ENCODE peak calls at places on chromosomes 7 and 10, in four cellular contexts. One of them, this sample, is unnamed.
A peak's percentile ranks its signal among the peaks of the same experiment; 100 is the strongest.

GRCh38 chr10:11164806-11165590 is 147.3 kb downstream of the CELF2 start:
- DNase-seq in GM12878: no peak
- DNase-seq in K562: peak; percentile 53
- DNase-seq in HepG2: no peak
- DNase-seq in this sample: peak; percentile 28

GRCh38 chr10:103696094-103696410 is 159.3 kb downstream of the SH3PXD2A start:
- DNase-seq in GM12878: no peak
- DNase-seq in K562: no peak
- DNase-seq in HepG2: no peak
- DNase-seq in this sample: no peak

GRCh38 chr7:83739527-83739926 is 90.6 kb upstream of the SEMA3E start:
- DNase-seq in HepG2: no peak
- DNase-seq in GM12878: no peak
- DNase-seq in K562: no peak
- DNase-seq in this sample: no peak

GRCh38 chr10:6558759-6559429 is 21.2 kb downstream of the PRKCQ start:
- DNase-seq in GM12878: no peak
- DNase-seq in K562: no peak
- DNase-seq in HepG2: no peak
- DNase-seq in this sample: no peak

GRCh38 chr10:13152286-13152685 is 9.1 kb upstream of the MCM10 start:
- DNase-seq in GM12878: no peak
- DNase-seq in K562: no peak
- DNase-seq in HepG2: no peak
- DNase-seq in this sample: no peak

GRCh38 chr10:91208645-91209044 is 11.8 kb upstream of the PCGF5 start:
- DNase-seq in HepG2: no peak
- DNase-seq in K562: no peak
- DNase-seq in GM12878: no peak
- DNase-seq in this sample: no peak

GRCh38 chr7:79820387-79820786 is 314.2 kb upstream of the GNAI1 start:
- DNase-seq in K562: no peak
- DNase-seq in HepG2: no peak
- DNase-seq in GM12878: no peak
- DNase-seq in this sample: no peak

GRCh38 chr7:22452142-22452763 is 47.7 kb downstream of the STEAP1B start:
- DNase-seq in K562: peak; percentile 71
- DNase-seq in HepG2: peak; percentile 47
- DNase-seq in GM12878: no peak
- DNase-seq in this sample: peak; percentile 86

GRCh38 chr10:110862961-110863360 is 8.8 kb upstream of the PDCD4 start:
- DNase-seq in K562: no peak
- DNase-seq in GM12878: no peak
- DNase-seq in HepG2: no peak
- DNase-seq in this sample: no peak

GRCh38 chr7:92528188-92528957 is at the start of the genes PEX1 and RBM48:
- DNase-seq in HepG2: peak; percentile 99
- DNase-seq in K562: peak; percentile 97
- DNase-seq in GM12878: peak; percentile 96
- DNase-seq in this sample: peak; percentile 97

GRCh38 chr10:126036515-126036914 is 140.2 kb downstream of the FANK1 start:
- DNase-seq in HepG2: no peak
- DNase-seq in K562: no peak
- DNase-seq in GM12878: no peak
- DNase-seq in this sample: no peak

GRCh38 chr7:101984997-101985645 is 167.7 kb downstream of the CUX1 start:
- DNase-seq in HepG2: no peak
- DNase-seq in K562: no peak
- DNase-seq in GM12878: no peak
- DNase-seq in this sample: no peak

GRCh38 chr10:11048707-11049296 is 31.1 kb downstream of the CELF2 start:
- DNase-seq in GM12878: no peak
- DNase-seq in HepG2: no peak
- DNase-seq in K562: no peak
- DNase-seq in this sample: no peak

GRCh38 chr7:127935847-127936376 is 95.3 kb downstream of the LRRC4 start:
- DNase-seq in K562: no peak
- DNase-seq in GM12878: no peak
- DNase-seq in HepG2: no peak
- DNase-seq in this sample: no peak

GRCh38 chr10:95265572-95265971 is 25.2 kb downstream of the PDLIM1 start:
- DNase-seq in GM12878: no peak
- DNase-seq in HepG2: no peak
- DNase-seq in K562: no peak
- DNase-seq in this sample: no peak

GRCh38 chr7:44477063-44477830 is 13.2 kb downstream of the NUDCD3 start:
- DNase-seq in HepG2: peak; percentile 71
- DNase-seq in GM12878: peak; percentile 46
- DNase-seq in K562: peak; percentile 74
- DNase-seq in this sample: peak; percentile 75

GRCh38 chr7:28725911-28726310 is 232.2 kb downstream of the TRIL start:
- DNase-seq in HepG2: no peak
- DNase-seq in K562: no peak
- DNase-seq in GM12878: no peak
- DNase-seq in this sample: no peak

GRCh38 chr7:150755473-150756099 is 18.4 kb downstream of the GIMAP5 start:
- DNase-seq in K562: peak; percentile 2
- DNase-seq in GM12878: peak; percentile 71
- DNase-seq in HepG2: no peak
- DNase-seq in this sample: no peak

GRCh38 chr7:22447759-22448158 is 52.2 kb downstream of the STEAP1B start:
- DNase-seq in K562: no peak
- DNase-seq in HepG2: no peak
- DNase-seq in GM12878: peak; percentile 88
- DNase-seq in this sample: no peak

GRCh38 chr10:86229378-86229777 is 137.2 kb downstream of the GRID1 start:
- DNase-seq in K562: no peak
- DNase-seq in GM12878: no peak
- DNase-seq in HepG2: no peak
- DNase-seq in this sample: no peak

GRCh38 chr10:110481948-110482347 is 15.8 kb upstream of the DUSP5 start:
- DNase-seq in K562: no peak
- DNase-seq in HepG2: peak; percentile 24
- DNase-seq in GM12878: no peak
- DNase-seq in this sample: no peak

GRCh38 chr7:129784783-129785456 is 167.8 kb downstream of the UBE2H start:
- DNase-seq in GM12878: peak; percentile 15
- DNase-seq in HepG2: no peak
- DNase-seq in K562: peak; percentile 63
- DNase-seq in this sample: peak; percentile 32

GRCh38 chr10:72173635-72174296 is 42.0 kb upstream of the ANAPC16 start:
- DNase-seq in GM12878: peak; percentile 86
- DNase-seq in K562: no peak
- DNase-seq in HepG2: peak; percentile 42
- DNase-seq in this sample: no peak

GRCh38 chr7:153036396-153037063 is 277.0 kb downstream of the ACTR3B start:
- DNase-seq in GM12878: no peak
- DNase-seq in K562: no peak
- DNase-seq in HepG2: no peak
- DNase-seq in this sample: no peak

GRCh38 chr10:29736325-29737208 is 101.8 kb upstream of the SVIL start:
- DNase-seq in GM12878: no peak
- DNase-seq in K562: no peak
- DNase-seq in HepG2: no peak
- DNase-seq in this sample: peak; percentile 65

GRCh38 chr10:88616250-88616977 is 29.9 kb downstream of the LIPJ start:
- DNase-seq in HepG2: no peak
- DNase-seq in K562: no peak
- DNase-seq in GM12878: no peak
- DNase-seq in this sample: peak; percentile 8

GRCh38 chr10:61902448-61903183 is 1.1 kb downstream of the ARID5B start:
- DNase-seq in K562: peak; percentile 40
- DNase-seq in GM12878: no peak
- DNase-seq in HepG2: peak; percentile 70
- DNase-seq in this sample: no peak

GRCh38 chr7:114825423-114825951 is 96.4 kb upstream of the MDFIC start:
- DNase-seq in GM12878: no peak
- DNase-seq in HepG2: no peak
- DNase-seq in K562: no peak
- DNase-seq in this sample: peak; percentile 29

GRCh38 chr10:104077282-104078151 is 8.2 kb downstream of the COL17A1 start:
- DNase-seq in HepG2: no peak
- DNase-seq in K562: no peak
- DNase-seq in GM12878: no peak
- DNase-seq in this sample: peak; percentile 33

GRCh38 chr10:95242581-95243317 is 48.1 kb downstream of the PDLIM1 start:
- DNase-seq in HepG2: peak; percentile 45
- DNase-seq in GM12878: no peak
- DNase-seq in K562: no peak
- DNase-seq in this sample: peak; percentile 61

GRCh38 chr10:3226960-3227724 is 54.6 kb upstream of the PITRM1 start:
- DNase-seq in K562: no peak
- DNase-seq in GM12878: no peak
- DNase-seq in HepG2: no peak
- DNase-seq in this sample: no peak

GRCh38 chr7:112855227-112855626 is 65.0 kb upstream of the TMEM168 start:
- DNase-seq in GM12878: no peak
- DNase-seq in K562: no peak
- DNase-seq in HepG2: no peak
- DNase-seq in this sample: no peak

GRCh38 chr10:103917326-103918052 is 495 bp downstream of the STN1 start:
- DNase-seq in GM12878: no peak
- DNase-seq in K562: peak; percentile 14
- DNase-seq in HepG2: peak; percentile 18
- DNase-seq in this sample: peak; percentile 18

GRCh38 chr7:156949541-156950380 is at the start of gene NOM1:
- DNase-seq in GM12878: peak; percentile 20
- DNase-seq in K562: peak; percentile 96
- DNase-seq in HepG2: peak; percentile 66
- DNase-seq in this sample: peak; percentile 88

GRCh38 chr10:5840314-5841307 is 27.4 kb upstream of the GDI2 start:
- DNase-seq in HepG2: peak; percentile 73
- DNase-seq in K562: no peak
- DNase-seq in GM12878: peak; percentile 59
- DNase-seq in this sample: no peak

DNA sequence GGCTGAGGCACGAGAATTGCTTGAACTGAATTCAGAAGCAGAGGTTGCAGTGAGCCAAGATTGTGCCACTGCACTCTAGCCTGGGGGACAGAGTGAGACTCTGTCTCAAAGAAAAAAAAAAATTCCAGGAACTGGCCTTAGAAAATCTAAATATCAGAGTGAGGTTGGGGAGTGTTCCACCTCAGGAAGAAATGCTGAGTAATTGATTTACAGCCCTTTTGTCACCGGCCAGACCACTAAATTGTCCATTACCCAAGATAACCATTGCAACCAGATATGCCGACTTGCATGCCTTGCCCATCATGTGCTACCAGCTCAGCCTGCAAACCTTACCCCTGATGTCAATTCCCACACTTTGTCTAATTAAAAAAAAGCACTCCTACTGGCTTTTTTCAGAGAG is 42.4 kb downstream of the CRCP start:
- DNase-seq in GM12878: no peak
- DNase-seq in HepG2: no peak
- DNase-seq in K562: no peak
- DNase-seq in this sample: no peak
- TF ChIP-seq CREM in GM12878: no peak
- TF ChIP-seq CREM in HepG2: no peak
- TF ChIP-seq CREM in K562: no peak
- TF ChIP-seq CREM in this sample: no peak

GRCh38 chr7:104642551-104642950 is 314.1 kb downstream of the LHFPL3 start:
- DNase-seq in HepG2: no peak
- DNase-seq in GM12878: no peak
- DNase-seq in K562: no peak
- DNase-seq in this sample: no peak

DNA sequence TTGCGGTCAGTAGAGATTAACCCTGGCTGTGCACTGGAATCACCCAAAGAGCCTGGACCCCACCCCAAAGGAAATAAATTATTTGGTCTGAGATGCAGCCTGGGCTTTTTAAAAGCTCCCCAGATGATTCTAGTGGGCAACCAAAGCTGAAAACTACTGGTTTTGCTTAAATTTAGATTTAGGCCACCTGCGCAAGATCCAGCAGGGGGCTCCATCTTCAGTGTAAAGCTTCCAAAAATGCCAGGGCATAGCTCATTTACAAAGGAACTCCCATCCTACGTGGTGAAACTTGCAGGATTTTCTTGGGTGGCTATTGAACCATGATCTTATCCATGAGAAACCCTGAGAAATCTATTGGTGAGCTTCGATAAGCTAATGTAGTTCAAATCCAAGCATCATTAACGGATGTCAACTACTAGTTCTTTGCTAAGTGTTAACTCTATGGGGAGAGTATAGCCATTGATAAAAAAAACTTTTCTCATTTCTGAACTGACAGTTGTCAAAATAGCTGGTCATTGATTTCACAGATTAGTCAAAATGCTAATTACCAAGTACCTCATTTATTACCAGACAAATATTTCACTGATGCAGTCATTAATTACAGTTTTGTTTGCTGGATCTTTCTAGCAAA is 315.3 kb downstream of the LHFPL3 start:
- DNase-seq in K562: peak; percentile 18
- DNase-seq in HepG2: peak; percentile 7
- DNase-seq in GM12878: no peak
- DNase-seq in this sample: peak; percentile 26
- TF ChIP-seq MAX in K562: no peak
- TF ChIP-seq MAX in HepG2: no peak
- TF ChIP-seq MAX in GM12878: no peak
- TF ChIP-seq MAX in this sample: no peak

GRCh38 chr10:131312261-131312801 is 810 bp upstream of the TCERG1L start:
- DNase-seq in GM12878: no peak
- DNase-seq in K562: no peak
- DNase-seq in HepG2: no peak
- DNase-seq in this sample: peak; percentile 39

GRCh38 chr10:131313377-131313776 is 1.9 kb upstream of the TCERG1L start:
- DNase-seq in HepG2: no peak
- DNase-seq in K562: no peak
- DNase-seq in GM12878: no peak
- DNase-seq in this sample: no peak

GRCh38 chr10:131310904-131311660 is 439 bp downstream of the TCERG1L start:
- DNase-seq in K562: no peak
- DNase-seq in HepG2: no peak
- DNase-seq in GM12878: no peak
- DNase-seq in this sample: no peak

GRCh38 chr10:131311661-131312260 is at the start of gene TCERG1L:
- DNase-seq in HepG2: no peak
- DNase-seq in K562: no peak
- DNase-seq in GM12878: no peak
- DNase-seq in this sample: peak; percentile 15

GRCh38 chr10:131310054-131310903 is 1.2 kb downstream of the TCERG1L start:
- DNase-seq in GM12878: no peak
- DNase-seq in K562: no peak
- DNase-seq in HepG2: no peak
- DNase-seq in this sample: no peak
- TF ChIP-seq CTCF in GM12878: no peak
- TF ChIP-seq CTCF in K562: no peak
- TF ChIP-seq CTCF in HepG2: no peak
- TF ChIP-seq CTCF in this sample: no peak

DNA sequence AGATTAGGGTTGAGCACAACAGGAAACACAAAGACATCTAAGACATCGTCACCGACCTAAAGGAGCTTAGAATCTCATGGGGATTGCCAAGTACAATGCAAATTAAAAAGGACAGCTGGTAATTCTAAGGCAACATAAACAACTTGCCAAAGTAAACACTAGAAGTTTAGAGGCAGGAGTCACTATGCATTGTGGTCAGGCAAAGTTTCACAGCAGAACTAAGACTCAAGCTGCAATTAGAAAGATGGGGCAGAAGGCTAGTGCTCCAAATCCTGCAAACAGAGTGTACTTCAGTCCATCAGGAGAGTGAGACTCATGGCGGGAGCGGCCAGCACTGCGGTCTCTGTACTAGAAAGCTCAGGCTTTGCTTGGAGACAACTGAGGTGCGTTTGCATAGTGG is 52.7 kb downstream of the HIPK2 start:
- DNase-seq in HepG2: no peak
- DNase-seq in GM12878: peak; percentile 59
- DNase-seq in K562: no peak
- DNase-seq in this sample: no peak
- TF ChIP-seq CREM in HepG2: no peak
- TF ChIP-seq CREM in GM12878: no peak
- TF ChIP-seq CREM in K562: no peak
- TF ChIP-seq CREM in this sample: no peak

This sample was measured in WTC11.